ENCODE peak calls at places on chromosomes 16 and 17, in ten cellular contexts. S, Q, P, H, B, F, V, I, U and K are unnamed samples. For H3K4me1 and H3K27me3, the result is how much of the 10 kb centered on the place peaks cover.

GRCh38 chr17:42843358-42843934 is 934 bp upstream of the AOC2 start:
- DNase-seq in S (no peak), Q (peak), P (no peak), H (no peak), B (no peak), F (no peak), V (no peak), I (no peak), U (peak), K (no peak)

GRCh38 chr16:7397901-7398300 is 65.3 kb downstream of the RBFOX1 start:
- DNase-seq in S (no peak), Q (no peak), P (no peak), H (no peak), B (no peak), F (no peak), V (no peak), I (no peak), U (no peak), K (no peak)

GRCh38 chr16:8686879-8687278 is 12.5 kb downstream of the ABAT start:
- DNase-seq in S (no peak), Q (no peak), P (no peak), H (no peak), B (no peak), F (no peak), V (peak), I (no peak), U (no peak), K (no peak)

GRCh38 chr17:1399366-1399678 is 700 bp downstream of the YWHAE start:
- DNase-seq in S (no peak), Q (no peak), P (peak), H (no peak), B (peak), F (no peak), V (no peak), I (peak), U (peak), K (no peak)

GRCh38 chr17:6108987-6109386 is 38.8 kb downstream of the WSCD1 start:
- DNase-seq in S (no peak), Q (no peak), P (no peak), H (no peak), B (no peak), F (no peak), V (peak), I (no peak), U (no peak), K (no peak)

GRCh38 chr16:11029948-11030347 is 85.6 kb downstream of the CLEC16A start:
- DNase-seq in S (no peak), Q (no peak), P (no peak), H (no peak), B (no peak), F (no peak), V (no peak), I (no peak), U (no peak), K (no peak)

GRCh38 chr17:6461792-6462524 is 17.7 kb downstream of the PIMREG start:
- DNase-seq in S (no peak), Q (no peak), P (no peak), H (no peak), B (no peak), F (no peak), V (no peak), I (no peak), U (no peak), K (no peak)

GRCh38 chr16:54050281-54051210 is 236.0 kb downstream of the IRX3 start:
- DNase-seq in S (no peak), Q (no peak), P (no peak), H (no peak), B (no peak), F (no peak), V (no peak), I (no peak), U (no peak), K (no peak)

GRCh38 chr17:27552467-27552779 is 78.6 kb upstream of the LGALS9 start:
- DNase-seq in S (no peak), Q (peak), P (no peak), H (no peak), B (no peak), F (no peak), V (no peak), I (no peak), U (no peak), K (no peak)

GRCh38 chr17:21674242-21674731 is 18.0 kb upstream of the KCNJ18 start:
- DNase-seq in S (no peak), Q (no peak), P (no peak), H (no peak), B (no peak), F (no peak), V (no peak), I (no peak), U (no peak), K (no peak)

GRCh38 chr17:40139566-40140058 is 725 bp upstream of the CASC3 start:
- DNase-seq in S (no peak), Q (no peak), P (no peak), H (peak), B (no peak), F (no peak), V (peak), I (no peak), U (no peak), K (no peak)

GRCh38 chr17:65530158-65530984 is 31.1 kb downstream of the AXIN2 start:
- DNase-seq in S (no peak), Q (no peak), P (no peak), H (no peak), B (no peak), F (no peak), V (no peak), I (no peak), U (no peak), K (no peak)

GRCh38 chr17:71866095-71866494 is 254.7 kb upstream of the SOX9 start:
- DNase-seq in S (no peak), Q (no peak), P (no peak), H (no peak), B (no peak), F (no peak), V (peak), I (no peak), U (no peak), K (no peak)

GRCh38 chr17:81939881-81940385 is 2.8 kb upstream of the PYCR1 start:
- DNase-seq in S (no peak), Q (no peak), P (peak), H (no peak), B (no peak), F (no peak), V (no peak), I (peak), U (no peak), K (no peak)

GRCh38 chr17:38693700-38694329 is 11.3 kb upstream of the MLLT6 start:
- DNase-seq in S (no peak), Q (no peak), P (peak), H (peak), B (peak), F (no peak), V (peak), I (peak), U (no peak), K (no peak)

GRCh38 chr16:73697336-73697735 is 599.3 kb upstream of the PSMD7 start:
- DNase-seq in S (no peak), Q (peak), P (no peak), H (no peak), B (no peak), F (no peak), V (no peak), I (no peak), U (no peak), K (no peak)

GRCh38 chr17:50620848-50621247 is 13.8 kb upstream of the ABCC3 start:
- DNase-seq in S (no peak), Q (no peak), P (no peak), H (no peak), B (no peak), F (no peak), V (no peak), I (no peak), U (no peak), K (no peak)

GRCh38 chr17:78718575-78719209 is 63.4 kb downstream of the CYTH1 start:
- DNase-seq in S (no peak), Q (no peak), P (no peak), H (no peak), B (no peak), F (no peak), V (no peak), I (no peak), U (no peak), K (no peak)

GRCh38 chr17:73646409-73647305 is 2.4 kb upstream of the SDK2 start:
- DNase-seq in S (no peak), Q (no peak), P (peak), H (no peak), B (no peak), F (no peak), V (no peak), I (no peak), U (peak), K (no peak)

GRCh38 chr16:24853169-24853824 is 7.5 kb downstream of the SLC5A11 start:
- DNase-seq in S (no peak), Q (no peak), P (no peak), H (no peak), B (no peak), F (no peak), V (no peak), I (no peak), U (no peak), K (no peak)

GRCh38 chr17:74730491-74731346 is 6.3 kb upstream of the RAB37 start:
- DNase-seq in S (no peak), Q (no peak), P (no peak), H (no peak), B (no peak), F (no peak), V (peak), I (no peak), U (no peak), K (no peak)

GRCh38 chr16:4391635-4392381 is 20.2 kb downstream of the VASN start:
- DNase-seq in S (no peak), Q (no peak), P (no peak), H (no peak), B (no peak), F (no peak), V (no peak), I (no peak), U (no peak), K (no peak)

GRCh38 chr16:70579648-70580630 is 56.3 kb downstream of the SF3B3 start:
- DNase-seq in S (no peak), Q (no peak), P (peak), H (no peak), B (no peak), F (no peak), V (peak), I (peak), U (no peak), K (no peak)

GRCh38 chr17:80192268-80192667 is 22.4 kb downstream of the CARD14 start:
- DNase-seq in S (no peak), Q (peak), P (no peak), H (no peak), B (no peak), F (no peak), V (no peak), I (no peak), U (no peak), K (no peak)

GRCh38 chr17:37546242-37546641 is 56.6 kb downstream of the DUSP14 start:
- DNase-seq in S (no peak), Q (no peak), P (no peak), H (no peak), B (no peak), F (no peak), V (no peak), I (no peak), U (no peak), K (no peak)

GRCh38 chr17:63399316-63399715 is 46.8 kb downstream of the CYB561 start:
- DNase-seq in S (no peak), Q (no peak), P (no peak), H (no peak), B (no peak), F (no peak), V (no peak), I (no peak), U (no peak), K (no peak)

GRCh38 chr16:84648595-84649510 is 542 bp downstream of the KLHL36 start:
- DNase-seq in S (no peak), Q (peak), P (peak), H (peak), B (no peak), F (no peak), V (peak), I (peak), U (peak), K (no peak)

GRCh38 chr17:20173091-20173490 is 163.9 kb downstream of the SPECC1 start:
- DNase-seq in S (no peak), Q (no peak), P (no peak), H (no peak), B (no peak), F (no peak), V (no peak), I (no peak), U (peak), K (no peak)

GRCh38 chr17:5558815-5559785 is 25.2 kb downstream of the NLRP1 start:
- DNase-seq in S (no peak), Q (no peak), P (no peak), H (no peak), B (no peak), F (no peak), V (no peak), I (no peak), U (no peak), K (no peak)

GRCh38 chr17:50953831-50954601 is 87.9 kb upstream of the TOB1 start:
- DNase-seq in S (no peak), Q (peak), P (no peak), H (no peak), B (no peak), F (no peak), V (peak), I (peak), U (no peak), K (no peak)

GRCh38 chr17:56742601-56743000 is 91.1 kb downstream of the C17orf67 start:
- DNase-seq in S (no peak), Q (no peak), P (no peak), H (no peak), B (no peak), F (no peak), V (no peak), I (no peak), U (no peak), K (no peak)

GRCh38 chr17:57424777-57425188 is 168.5 kb downstream of the MSI2 start:
- DNase-seq in S (no peak), Q (no peak), P (no peak), H (no peak), B (no peak), F (no peak), V (peak), I (no peak), U (no peak), K (no peak)

GRCh38 chr16:89319883-89320716 is 102.6 kb downstream of the ZNF778 start:
- DNase-seq in S (peak), Q (peak), P (peak), H (no peak), B (no peak), F (no peak), V (peak), I (no peak), U (peak), K (no peak)

GRCh38 chr17:15447928-15448579 is 19.4 kb downstream of the CDRT4 start:
- DNase-seq in S (no peak), Q (no peak), P (no peak), H (no peak), B (no peak), F (no peak), V (no peak), I (no peak), U (no peak), K (no peak)

GRCh38 chr16:3045758-3046505 is 429 bp upstream of the MMP25 start:
- DNase-seq in S (no peak), Q (no peak), P (no peak), H (no peak), B (no peak), F (no peak), V (peak), I (no peak), U (peak), K (no peak)

GRCh38 chr17:2796164-2797140 is at the start of gene RAP1GAP2:
- DNase-seq in S (no peak), Q (no peak), P (peak), H (peak), B (no peak), F (no peak), V (peak), I (peak), U (no peak), K (peak)

GRCh38 chr17:2795412-2796163 is 650 bp upstream of the RAP1GAP2 start:
- DNase-seq in S (no peak), Q (no peak), P (no peak), H (no peak), B (no peak), F (no peak), V (no peak), I (no peak), U (no peak), K (no peak)

GRCh38 chr17:2792541-2793169 is 3.6 kb upstream of the RAP1GAP2 start:
- DNase-seq in S (no peak), Q (no peak), P (no peak), H (no peak), B (no peak), F (no peak), V (no peak), I (no peak), U (no peak), K (no peak)

GRCh38 chr17:2797226-2797625 is 988 bp downstream of the RAP1GAP2 start:
- DNase-seq in S (no peak), Q (no peak), P (no peak), H (no peak), B (no peak), F (no peak), V (no peak), I (no peak), U (no peak), K (no peak)

DNA sequence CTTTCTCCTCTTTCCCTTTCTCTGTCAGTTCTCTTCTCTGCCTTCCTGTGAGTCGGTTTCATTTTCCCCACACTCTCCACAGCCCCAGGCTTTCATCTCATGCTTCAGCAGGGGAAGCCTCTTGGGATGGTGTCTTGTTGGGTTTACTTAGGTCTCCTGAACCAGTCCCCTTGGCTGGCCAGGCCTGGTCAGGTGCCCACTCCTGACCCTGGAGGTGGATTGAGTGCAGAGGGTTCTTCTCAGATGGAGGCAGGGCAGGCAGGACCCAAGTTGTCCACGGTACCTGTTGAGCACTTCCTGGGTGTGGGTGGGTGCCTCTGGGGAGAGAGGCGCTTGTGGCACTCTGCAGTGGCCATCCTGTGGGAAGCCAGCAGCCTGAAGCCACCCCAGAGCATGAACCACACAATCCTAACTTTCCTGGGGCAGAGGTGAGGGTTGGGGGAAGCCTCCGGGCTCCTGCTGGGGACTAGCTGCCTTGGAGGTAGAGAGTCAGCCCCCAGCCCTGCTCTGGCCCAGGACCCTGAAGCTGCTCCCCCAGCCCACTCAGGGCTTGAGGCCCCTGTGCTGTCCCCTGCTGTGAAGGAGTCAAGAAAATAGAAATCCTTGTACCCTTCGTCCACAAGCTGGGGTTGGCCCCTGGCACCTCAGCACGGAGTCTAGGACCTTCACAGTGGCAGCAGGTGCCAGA is 2.0 kb upstream of the RAP1GAP2 start:
- DNase-seq in S (no peak), Q (no peak), P (no peak), H (no peak), B (no peak), F (no peak), V (no peak), I (no peak), U (no peak), K (no peak)
- H3K4me1 ChIP-seq in S (under half), Q (under half), P (under half), H (under half), B (under half), F (under half), V (under half), I (under half), U (under half), K (under half)

GRCh38 chr17:9859781-9860180 is 34.1 kb downstream of the GLP2R start:
- DNase-seq in S (no peak), Q (no peak), P (no peak), H (no peak), B (no peak), F (no peak), V (no peak), I (no peak), U (no peak), K (no peak)

GRCh38 chr17:9850151-9850550 is 24.4 kb downstream of the GLP2R start:
- DNase-seq in S (no peak), Q (no peak), P (no peak), H (no peak), B (no peak), F (no peak), V (no peak), I (no peak), U (no peak), K (no peak)

DNA sequence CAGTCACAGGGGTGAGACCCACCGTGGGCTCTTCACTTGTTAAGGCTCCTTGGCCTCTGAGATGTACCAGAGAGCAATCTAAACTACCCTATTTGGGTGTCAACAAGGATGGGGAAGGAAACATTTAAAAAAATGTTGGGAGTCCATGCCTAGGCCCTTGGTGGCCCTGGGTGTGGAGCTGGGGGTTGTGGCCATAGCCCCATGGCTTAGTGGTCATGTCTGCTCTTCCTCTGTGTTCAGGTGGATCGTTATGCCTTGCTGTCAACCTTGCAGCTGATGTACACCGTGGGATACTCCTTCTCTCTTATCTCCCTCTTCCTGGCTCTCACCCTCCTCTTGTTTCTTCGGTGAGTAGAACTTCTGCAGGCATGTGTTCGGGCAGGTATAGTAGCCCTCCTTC is 28.5 kb downstream of the GLP2R start:
- DNase-seq in S (no peak), Q (no peak), P (no peak), H (no peak), B (no peak), F (no peak), V (no peak), I (no peak), U (no peak), K (no peak)
- TF ChIP-seq CTCF in S (no peak), Q (no peak), P (no peak), H (no peak), B (no peak), F (no peak), V (no peak), I (no peak), U (no peak), K (no peak)

GRCh38 chr16:56457927-56458470 is 6.6 kb downstream of the OGFOD1 start:
- DNase-seq in S (no peak), Q (no peak), P (no peak), H (no peak), B (no peak), F (no peak), V (no peak), I (no peak), U (no peak), K (no peak)
- H3K27me3 ChIP-seq in S (under half), Q (under half), P (under half), H (under half), B (under half), F (under half), V (under half), I (under half), U (under half), K (under half)

GRCh38 chr17:32588135-32588534 is 101.3 kb downstream of the CDK5R1 start:
- DNase-seq in S (no peak), Q (no peak), P (no peak), H (no peak), B (no peak), F (no peak), V (no peak), I (no peak), U (no peak), K (no peak)

GRCh38 chr17:32591428-32591827 is 104.6 kb downstream of the CDK5R1 start:
- DNase-seq in S (no peak), Q (no peak), P (no peak), H (no peak), B (no peak), F (no peak), V (no peak), I (no peak), U (no peak), K (no peak)

GRCh38 chr17:32588982-32589381 is 102.2 kb downstream of the CDK5R1 start:
- DNase-seq in S (no peak), Q (no peak), P (no peak), H (no peak), B (no peak), F (no peak), V (no peak), I (no peak), U (no peak), K (no peak)

GRCh38 chr17:32593003-32593402 is 106.2 kb downstream of the CDK5R1 start:
- DNase-seq in S (no peak), Q (no peak), P (no peak), H (no peak), B (no peak), F (no peak), V (no peak), I (no peak), U (no peak), K (no peak)

GRCh38 chr17:32590974-32591373 is 104.2 kb downstream of the CDK5R1 start:
- DNase-seq in S (no peak), Q (no peak), P (no peak), H (no peak), B (no peak), F (no peak), V (no peak), I (no peak), U (no peak), K (no peak)
- H3K4me1 ChIP-seq in S (under half), Q (under half), P (under half), H (under half), B (under half), F (under half), V (under half), I (under half), U (under half), K (under half)

GRCh38 chr16:67329901-67330300 is 3.3 kb downstream of the LRRC36 start:
- DNase-seq in S (no peak), Q (peak), P (no peak), H (no peak), B (no peak), F (no peak), V (no peak), I (no peak), U (no peak), K (no peak)

GRCh38 chr16:67327774-67328173 is 1.2 kb downstream of the LRRC36 start:
- DNase-seq in S (no peak), Q (no peak), P (no peak), H (no peak), B (no peak), F (no peak), V (no peak), I (no peak), U (no peak), K (no peak)

GRCh38 chr16:67326115-67326471 is 448 bp downstream of the KCTD19 start:
- DNase-seq in S (no peak), Q (no peak), P (no peak), H (no peak), B (no peak), F (no peak), V (no peak), I (no peak), U (no peak), K (no peak)

GRCh38 chr16:67326472-67327309 is at the start of the genes KCTD19 and LRRC36:
- DNase-seq in S (no peak), Q (no peak), P (peak), H (peak), B (peak), F (no peak), V (peak), I (peak), U (peak), K (no peak)
- TF ChIP-seq CTCF in S (no peak), Q (peak), P (peak), H (peak), B (peak), F (peak), V (peak), I (peak), U (peak), K (peak)